ENCODE peak calls at places on chromosomes 3 and 15, in five cellular contexts. C is K562, U is HepG2, I is SK-N-SH, M is GM12878. S is an unnamed sample.

GRCh38 chr3:100044369-100044768 is 69.9 kb downstream of the FILIP1L start:
- DNase-seq in C (no peak), U (no peak), I (no peak), M (peak; percentile 67), S (no peak)

GRCh38 chr3:139534444-139534812 is 5.1 kb downstream of the RBP1 start:
- DNase-seq in C (no peak), U (no peak), I (no peak), M (no peak), S (peak; percentile 77)

GRCh38 chr15:43370975-43371974 is at the start of the genes TUBGCP4 and ZSCAN29:
- DNase-seq in C (peak; percentile 95), U (peak; percentile 83), I (peak; percentile 99), M (peak; percentile 34), S (peak; percentile 39)

GRCh38 chr15:76337047-76337738 is 620 bp downstream of the ISL2 start:
- DNase-seq in C (peak; percentile 74), U (peak; percentile 39), I (peak; percentile 67), M (no peak), S (no peak)

GRCh38 chr15:37921527-37922385 is 12.7 kb upstream of the TMCO5A start:
- DNase-seq in C (no peak), U (no peak), I (no peak), M (no peak), S (no peak)

GRCh38 chr3:177220136-177220974 is 23.1 kb upstream of the TBL1XR1 start:
- DNase-seq in C (no peak), U (no peak), I (no peak), M (no peak), S (no peak)

GRCh38 chr3:36907911-36908646 is 36.8 kb downstream of the TRANK1 start:
- DNase-seq in C (peak; percentile 49), U (peak; percentile 25), I (no peak), M (peak; percentile 24), S (no peak)

GRCh38 chr3:196399485-196399945 is 32.7 kb downstream of the UBXN7 start:
- DNase-seq in C (no peak), U (peak; percentile 4), I (no peak), M (no peak), S (peak; percentile 28)

GRCh38 chr3:89113887-89114840 is 6.7 kb downstream of the EPHA3 start:
- DNase-seq in C (no peak), U (peak; percentile 20), I (peak; percentile 37), M (no peak), S (no peak)

GRCh38 chr15:89820651-89821611 is 6.3 kb upstream of the ANPEP start:
- DNase-seq in C (peak; percentile 40), U (no peak), I (no peak), M (no peak), S (peak; percentile 6)

GRCh38 chr15:50907866-50908208 is 646 bp upstream of the AP4E1 start:
- DNase-seq in C (peak; percentile 53), U (peak; percentile 44), I (no peak), M (no peak), S (peak; percentile 15)

GRCh38 chr3:189233225-189233858 is 61.6 kb downstream of the TPRG1 start:
- DNase-seq in C (peak; percentile 5), U (peak; percentile 39), I (peak; percentile 42), M (no peak), S (peak; percentile 70)

GRCh38 chr3:79898907-79899306 is 131.1 kb upstream of the ROBO1 start:
- DNase-seq in C (no peak), U (no peak), I (no peak), M (no peak), S (no peak)

GRCh38 chr15:31483053-31483923 is 156.7 kb downstream of the KLF13 start:
- DNase-seq in C (no peak), U (no peak), I (no peak), M (no peak), S (no peak)

GRCh38 chr3:120182613-120183524 is 88.6 kb upstream of the GSK3B start:
- DNase-seq in C (peak; percentile 6), U (no peak), I (no peak), M (no peak), S (peak; percentile 26)

GRCh38 chr3:193963808-193964516 is 172.0 kb upstream of the HES1 start:
- DNase-seq in C (no peak), U (no peak), I (no peak), M (peak; percentile 28), S (no peak)

GRCh38 chr3:64687381-64687780 is 419 bp downstream of the ADAMTS9 start:
- DNase-seq in C (no peak), U (no peak), I (peak; percentile 79), M (no peak), S (no peak)

GRCh38 chr3:133479895-133480669 is 80.2 kb downstream of the BFSP2 start:
- DNase-seq in C (no peak), U (peak; percentile 19), I (no peak), M (peak; percentile 73), S (peak; percentile 79)

DNA sequence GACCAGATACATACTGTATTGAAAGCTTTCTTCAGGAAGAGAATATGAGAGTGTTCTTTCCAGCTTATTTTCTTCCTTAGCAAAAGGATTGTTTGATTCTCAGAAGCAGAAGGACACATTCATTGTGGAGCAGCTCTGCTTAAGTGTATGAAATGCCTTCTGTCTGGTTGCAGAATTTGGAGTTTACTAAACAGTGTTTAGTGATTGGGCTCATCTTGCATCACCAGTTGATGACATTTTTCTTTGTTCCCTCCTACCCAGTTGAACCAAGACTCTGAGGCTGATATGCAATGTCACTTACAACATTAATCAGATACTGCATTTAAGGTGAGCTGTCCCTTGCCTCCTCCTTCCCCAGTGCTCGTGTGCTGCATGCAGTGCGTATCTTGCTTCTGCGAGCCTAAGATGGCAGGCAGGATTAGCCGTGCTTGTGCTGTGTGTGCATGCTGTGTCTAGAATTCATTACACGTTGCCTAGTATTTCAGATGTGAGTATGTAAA is 18.4 kb downstream of the ZBTB38 start:
- DNase-seq in C (no peak), U (no peak), I (no peak), M (no peak), S (no peak)
- TF ChIP-seq ZBTB33 in C (no peak), U (no peak), I (no peak), M (no peak), S (no peak)

DNA sequence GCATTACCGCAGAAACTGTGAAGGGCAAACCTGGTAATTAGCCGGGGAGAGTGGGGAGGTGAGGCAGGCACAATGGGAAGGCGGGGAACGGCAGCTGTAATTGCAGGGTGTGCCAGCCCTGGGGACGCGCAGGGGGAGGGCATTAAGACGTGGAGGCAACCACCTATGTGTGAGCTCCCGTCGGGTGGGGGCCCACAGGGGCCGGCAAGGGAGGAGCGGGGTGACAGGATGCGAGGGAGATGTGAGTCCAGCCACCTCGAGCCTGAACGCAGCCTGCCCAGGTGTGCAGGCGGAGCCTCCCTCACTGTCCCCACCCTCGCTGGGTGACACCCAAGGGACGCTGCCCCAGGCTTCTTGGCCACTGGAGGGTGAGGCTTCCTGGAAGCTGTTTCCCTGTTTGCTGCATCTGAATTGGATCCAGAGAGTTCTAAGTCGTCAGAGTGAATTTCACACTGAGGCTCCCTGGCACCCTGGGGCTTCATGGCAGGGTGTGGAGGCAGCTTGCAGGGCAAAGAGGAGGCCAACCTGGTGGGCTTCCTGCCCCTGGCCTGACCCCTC is 130.6 kb upstream of the MEF2A start:
- DNase-seq in C (no peak), U (no peak), I (no peak), M (no peak), S (no peak)
- TF ChIP-seq ZBTB33 in C (no peak), U (no peak), I (no peak), M (no peak), S (no peak)

GRCh38 chr3:73419179-73419803 is 205.4 kb downstream of the PDZRN3 start:
- DNase-seq in C (no peak), U (no peak), I (no peak), M (no peak), S (no peak)
- TF ChIP-seq ZBTB33 in C (no peak), U (no peak), I (no peak), M (no peak), S (no peak)

DNA sequence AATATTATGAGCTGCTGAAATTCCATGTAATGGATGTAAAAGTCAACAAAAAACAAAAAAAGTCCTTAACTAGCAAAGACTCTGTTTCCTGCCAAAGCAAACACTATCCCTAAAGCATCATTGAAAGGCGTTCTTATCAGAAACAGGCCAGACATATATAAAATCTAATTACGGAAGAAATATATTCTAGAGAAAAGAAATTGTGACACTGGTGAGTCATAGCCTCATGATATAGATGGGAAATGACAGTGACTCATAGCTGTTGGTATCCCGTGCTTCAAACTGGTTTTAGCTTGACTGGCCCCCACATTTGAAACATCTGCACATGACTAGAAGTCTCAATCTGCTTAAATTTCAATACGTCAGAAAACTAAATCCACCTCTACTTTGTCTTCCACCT is 456.5 kb upstream of the ARRDC4 start:
- DNase-seq in C (no peak), U (no peak), I (no peak), M (no peak), S (no peak)
- TF ChIP-seq ZBTB33 in C (no peak), U (no peak), I (no peak), M (no peak), S (no peak)

S was measured in HCT116.